ENCODE peak calls at places on chromosomes 12 and 14, in ten cellular contexts. N is CD4-positive, alpha-beta memory T cell; H is CD4-positive, alpha-beta T cell; Y is dorsolateral prefrontal cortex; R is CD4-positive, CD25-positive, alpha-beta regulatory T cell; O is PC-9; L is PC-3; W is tibial artery; T is lung; P is A549. D is an unnamed sample.

GRCh38 chr14:50533806-50534205 is 1.4 kb upstream of the MAP4K5 start:
- DNase-seq in W (no peak), P (no peak), T (no peak), H (no peak), O (no peak), L (peak; percentile 44), Y (no peak), R (no peak), N (no peak), D (peak; percentile 23)

GRCh38 chr14:79627058-79627457 is 584.2 kb downstream of the DIO2 start:
- DNase-seq in W (no peak), O (no peak), Y (no peak), T (no peak), L (no peak), N (no peak), H (no peak), P (no peak), R (no peak), D (no peak)

GRCh38 chr12:103272949-103273348 is 222.8 kb downstream of the C12orf42 start:
- DNase-seq in L (peak; percentile 24), W (no peak), N (no peak), H (no peak), O (no peak), P (no peak), T (no peak), R (no peak), Y (no peak), D (no peak)

GRCh38 chr14:67746927-67747326 is 45.2 kb downstream of the RDH12 start:
- DNase-seq in W (no peak), L (no peak), Y (no peak), H (no peak), N (no peak), T (no peak), P (no peak), O (no peak), R (no peak), D (peak; percentile 36)

GRCh38 chr14:99479903-99480855 is 480 bp downstream of the SETD3 start:
- DNase-seq in O (no peak), P (peak; percentile 72), R (peak; percentile 29), L (peak; percentile 54), H (peak; percentile 9), T (peak; percentile 68), Y (peak; percentile 63), N (peak; percentile 16), W (peak; percentile 67), D (peak; percentile 24)

GRCh38 chr12:94290353-94290752 is 142.0 kb downstream of the PLXNC1 start:
- DNase-seq in L (no peak), Y (no peak), O (no peak), W (no peak), P (no peak), N (no peak), R (no peak), H (no peak), T (no peak), D (no peak)

GRCh38 chr14:92577321-92577742 is 63.8 kb downstream of the RIN3 start:
- DNase-seq in L (no peak), R (peak; percentile 29), N (peak; percentile 27), T (no peak), P (no peak), H (peak; percentile 17), O (no peak), Y (no peak), W (no peak), D (no peak)

GRCh38 chr12:84638811-84639368 is 273.7 kb downstream of the SLC6A15 start:
- DNase-seq in R (no peak), Y (no peak), N (no peak), L (no peak), T (no peak), P (no peak), O (no peak), W (no peak), H (no peak), D (no peak)

GRCh38 chr12:68786929-68787328 is 21.0 kb upstream of the MDM2 start:
- DNase-seq in H (no peak), T (no peak), O (no peak), N (no peak), L (no peak), P (no peak), W (no peak), R (no peak), Y (no peak), D (no peak)

GRCh38 chr12:59874781-59875180 is 279.0 kb downstream of the SLC16A7 start:
- DNase-seq in O (no peak), P (no peak), R (no peak), W (no peak), Y (no peak), H (no peak), T (no peak), L (no peak), N (no peak), D (no peak)

GRCh38 chr12:101876861-101877815 is at the start of gene DRAM1:
- DNase-seq in W (peak; percentile 89), N (peak; percentile 67), L (peak; percentile 89), P (peak; percentile 62), R (peak; percentile 66), O (peak; percentile 90), Y (peak; percentile 73), H (peak; percentile 62), T (peak; percentile 94), D (peak; percentile 43)

GRCh38 chr12:32423598-32423997 is 24.2 kb downstream of the FGD4 start:
- DNase-seq in N (no peak), O (no peak), L (no peak), Y (no peak), H (no peak), R (no peak), P (no peak), W (no peak), T (no peak), D (no peak)

GRCh38 chr14:30527196-30527595 is 31.8 kb upstream of the G2E3 start:
- DNase-seq in H (no peak), O (no peak), W (no peak), L (no peak), Y (no peak), T (no peak), P (no peak), R (no peak), N (no peak), D (no peak)

DNA sequence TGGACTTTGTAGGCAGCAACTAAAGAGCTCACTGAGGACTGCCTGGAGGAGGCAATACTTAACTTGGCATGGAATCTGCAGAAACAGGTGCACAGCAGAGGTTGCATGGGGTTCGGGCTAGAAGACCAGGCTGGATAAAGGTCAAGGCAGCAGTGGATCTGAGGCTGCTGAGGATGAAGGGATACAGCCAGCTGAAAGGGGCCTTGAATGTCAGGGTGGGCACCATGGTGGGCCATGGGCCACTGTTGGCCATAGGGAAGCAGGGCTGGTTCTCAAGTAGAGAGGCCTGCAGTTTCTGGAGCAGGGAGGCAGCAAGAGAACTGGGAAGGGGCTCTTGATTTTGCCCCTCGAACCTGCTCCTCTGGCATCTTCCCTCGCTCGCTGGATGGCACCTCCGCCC is 55.5 kb downstream of the C14orf132 start:
- DNase-seq in Y (no peak), R (no peak), W (peak; percentile 12), P (no peak), L (no peak), N (no peak), O (no peak), T (no peak), H (no peak), D (no peak)
- H3K27ac ChIP-seq in Y (no peak overlapping the region), R (no peak overlapping the region), W (no peak overlapping the region), P (peak overlapping the region; percentile 90), L (no peak overlapping the region), N (no peak overlapping the region), O (no peak overlapping the region), T (no peak overlapping the region), H (no peak overlapping the region), D (no peak overlapping the region)

DNA sequence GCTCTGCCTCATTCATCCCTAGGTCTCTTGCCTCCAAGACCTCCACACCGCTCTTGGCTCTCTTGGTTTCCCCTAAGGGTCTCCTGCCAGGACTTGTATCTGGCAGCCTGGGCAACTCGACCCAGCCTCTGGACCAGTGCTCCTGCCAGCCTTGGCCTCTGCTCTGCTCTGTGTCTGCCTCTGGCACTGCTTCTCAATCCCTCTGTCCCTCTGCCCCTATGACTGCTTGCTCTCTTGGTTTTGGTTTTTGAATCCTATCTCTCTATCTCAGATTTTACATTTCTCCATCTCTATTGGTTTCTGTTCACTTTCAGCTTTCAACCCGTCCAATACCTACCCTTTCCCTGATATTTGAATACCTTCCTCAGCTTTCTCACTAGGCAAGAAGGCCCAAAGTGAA is 6.3 kb downstream of the ITGA5 start:
- DNase-seq in Y (no peak), P (no peak), O (no peak), R (peak; percentile 39), W (peak; percentile 23), H (no peak), T (no peak), N (peak; percentile 41), L (no peak), D (no peak)
- H3K27ac ChIP-seq in Y (no peak overlapping the region), P (peak overlapping the region; percentile 74), O (no peak overlapping the region), R (peak overlapping the region; percentile 87), W (peak overlapping the region; percentile 98), H (peak overlapping the region; percentile 99), T (peak overlapping the region; percentile 84), N (peak overlapping the region; percentile 92), L (no peak overlapping the region), D (no peak overlapping the region)

DNA sequence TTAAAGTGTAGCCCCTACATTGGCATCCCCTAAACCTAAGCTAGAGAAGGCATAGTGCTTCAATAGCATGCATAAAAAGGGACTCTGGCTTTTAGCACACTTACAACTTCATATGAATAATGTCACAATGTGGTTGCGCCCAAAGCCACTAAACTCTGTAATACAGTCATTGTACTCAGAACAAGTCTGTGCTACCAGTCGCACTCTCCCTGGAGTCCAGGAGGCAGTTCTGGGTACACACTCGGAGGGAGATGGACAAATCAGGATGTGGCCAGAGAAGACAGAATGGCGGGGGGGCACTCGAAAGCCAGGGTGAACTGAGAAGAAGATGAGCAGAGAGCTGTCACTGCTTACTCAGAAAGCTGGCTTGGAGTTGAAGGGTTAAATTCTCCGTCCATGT is 10.6 kb downstream of the SAMD4A start:
- DNase-seq in O (no peak), R (no peak), H (no peak), N (no peak), T (no peak), L (no peak), W (no peak), P (no peak), Y (no peak), D (no peak)
- H3K27ac ChIP-seq in O (no peak overlapping the region), R (no peak overlapping the region), H (no peak overlapping the region), N (no peak overlapping the region), T (no peak overlapping the region), L (no peak overlapping the region), W (peak overlapping the region; percentile 8), P (peak overlapping the region; percentile 68), Y (no peak overlapping the region), D (no peak overlapping the region)

DNA sequence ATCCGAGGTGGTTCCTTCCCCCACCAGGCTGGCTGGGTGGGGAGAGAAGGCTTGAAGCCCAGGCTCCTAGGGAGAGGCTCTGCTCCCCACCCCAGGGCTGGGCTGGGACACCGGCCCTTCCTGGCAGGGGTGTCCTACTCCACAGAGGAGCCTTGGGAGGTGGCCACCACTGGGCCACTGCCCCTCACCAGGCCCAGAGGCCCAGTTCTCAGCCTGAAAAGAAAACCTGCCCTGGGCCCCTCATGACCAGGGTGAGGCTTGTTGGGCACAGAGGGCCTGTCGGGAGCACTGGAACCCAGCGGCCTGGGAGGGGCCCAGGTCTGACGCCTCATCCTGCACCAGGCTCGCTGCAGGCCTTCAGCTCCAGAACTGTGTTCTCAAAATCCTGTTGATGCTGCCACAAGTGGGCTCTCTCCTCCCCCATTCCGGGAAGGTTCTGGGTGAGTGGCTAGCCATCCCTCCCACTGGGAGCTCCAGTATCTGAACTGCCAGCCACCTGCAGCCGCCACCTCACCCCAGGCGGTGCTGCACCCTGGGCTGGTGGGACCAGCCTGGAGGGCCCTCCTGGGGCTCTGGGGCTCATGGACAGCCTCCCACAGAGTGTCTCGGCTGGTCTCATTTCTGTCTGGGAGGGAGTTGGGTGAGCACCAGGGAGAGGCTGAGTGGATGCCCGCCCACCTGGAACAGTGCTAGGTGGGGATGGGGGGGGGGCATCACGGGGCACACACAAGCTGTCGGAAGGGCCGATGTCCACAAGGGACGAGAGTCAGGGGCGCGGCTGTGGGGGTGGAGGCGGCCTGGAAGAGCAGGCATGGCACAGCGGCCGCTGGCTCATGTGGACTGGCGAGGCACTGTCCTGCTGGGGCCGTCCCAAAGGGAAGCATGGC is 11.8 kb downstream of the BAG5 start:
- DNase-seq in N (no peak), T (no peak), W (no peak), O (no peak), P (no peak), L (no peak), H (no peak), R (no peak), Y (peak; percentile 47), D (no peak)
- H3K27ac ChIP-seq in N (no peak overlapping the region), T (peak overlapping the region; percentile 90), W (peak overlapping the region; percentile 90), O (no peak overlapping the region), P (no peak overlapping the region), L (no peak overlapping the region), H (no peak overlapping the region), R (no peak overlapping the region), Y (peak overlapping the region; percentile 85), D (peak overlapping the region; percentile 81)